ENCODE peak calls at places on chromosome 11, in four cellular contexts. F is H1, K is GM12878, E is HepG2. N is an unnamed sample. For H3K4me1, the result is how much of the 10 kb centered on the place peaks cover.

GRCh38 chr11:94885133-94885532 is 88.2 kb downstream of the CWC15 start:
- DNase-seq in E (no peak), F (no peak), K (peak), N (no peak)

GRCh38 chr11:61890536-61891330 is 612 bp downstream of the FADS3 start:
- DNase-seq in E (peak), K (no peak), F (peak), N (no peak)

GRCh38 chr11:48043111-48043997 is 63.0 kb downstream of the PTPRJ start:
- DNase-seq in K (no peak), F (no peak), E (no peak), N (no peak)

GRCh38 chr11:71999360-71999759 is 651 bp downstream of the IL18BP start:
- DNase-seq in F (no peak), K (no peak), E (no peak), N (no peak)

GRCh38 chr11:44875056-44875455 is 75.6 kb downstream of the TP53I11 start:
- DNase-seq in E (no peak), F (no peak), K (no peak), N (no peak)

GRCh38 chr11:117414724-117415123 is 87.1 kb downstream of the CEP164 start:
- DNase-seq in F (no peak), E (no peak), K (no peak), N (no peak)

GRCh38 chr11:130383363-130384168 is 44.8 kb downstream of the ADAMTS8 start:
- DNase-seq in K (no peak), E (peak), F (peak), N (no peak)

GRCh38 chr11:118621071-118621815 is 13.8 kb downstream of the PHLDB1 start:
- DNase-seq in K (no peak), F (peak), E (peak), N (peak)

GRCh38 chr11:107430525-107430924 is 27.1 kb downstream of the CWF19L2 start:
- DNase-seq in K (no peak), E (no peak), F (no peak), N (no peak)

GRCh38 chr11:36631704-36632287 is 33.8 kb upstream of the RAG2 start:
- DNase-seq in E (no peak), F (no peak), K (no peak), N (no peak)

GRCh38 chr11:11845066-11845465 is 3.3 kb downstream of the USP47 start:
- DNase-seq in F (no peak), E (no peak), K (no peak), N (no peak)

GRCh38 chr11:34203377-34203801 is 98.0 kb downstream of the NAT10 start:
- DNase-seq in K (no peak), F (no peak), E (peak), N (no peak)

GRCh38 chr11:105861225-105861624 is 160.8 kb downstream of the MSANTD4 start:
- DNase-seq in K (no peak), E (no peak), F (no peak), N (no peak)

GRCh38 chr11:131874070-131874469 is 503.7 kb downstream of the NTM start:
- DNase-seq in F (no peak), E (no peak), K (no peak), N (no peak)

GRCh38 chr11:134252539-134253188 is 488 bp downstream of the THYN1 start:
- DNase-seq in K (no peak), E (no peak), F (no peak), N (no peak)

GRCh38 chr11:32290783-32291182 is 144.6 kb downstream of the WT1 start:
- DNase-seq in E (peak), F (no peak), K (no peak), N (no peak)

GRCh38 chr11:71930556-71931244 is 1.9 kb downstream of the RNF121 start:
- DNase-seq in E (no peak), F (no peak), K (no peak), N (no peak)

GRCh38 chr11:18332302-18332701 is 9.9 kb downstream of the GTF2H1 start:
- DNase-seq in E (no peak), K (no peak), F (no peak), N (peak)

GRCh38 chr11:11789735-11790369 is 51.9 kb upstream of the USP47 start:
- DNase-seq in F (no peak), E (no peak), K (no peak), N (no peak)

GRCh38 chr11:8702598-8702915 is 20.0 kb downstream of the RPL27A start:
- DNase-seq in K (no peak), E (no peak), F (no peak), N (no peak)

GRCh38 chr11:71239581-71239980 is 12.8 kb downstream of the SHANK2 start:
- DNase-seq in K (no peak), E (no peak), F (no peak), N (no peak)

GRCh38 chr11:57471496-57471895 is 11.2 kb downstream of the RTN4RL2 start:
- DNase-seq in K (no peak), F (no peak), E (no peak), N (no peak)

GRCh38 chr11:48354013-48354412 is 12.3 kb downstream of the OR4C5 start:
- DNase-seq in K (no peak), F (no peak), E (no peak), N (no peak)

GRCh38 chr11:66985508-66986177 is 10.5 kb downstream of the C11orf86 start:
- DNase-seq in K (no peak), E (no peak), F (no peak), N (no peak)

GRCh38 chr11:117621226-117621625 is 175.8 kb downstream of the DSCAML1 start:
- DNase-seq in F (no peak), E (no peak), K (no peak), N (no peak)

GRCh38 chr11:16896716-16897115 is 117.5 kb downstream of the PLEKHA7 start:
- DNase-seq in F (no peak), K (no peak), E (no peak), N (no peak)

GRCh38 chr11:131572423-131572822 is 202.0 kb downstream of the NTM start:
- DNase-seq in E (no peak), F (no peak), K (no peak), N (no peak)

GRCh38 chr11:67303132-67303988 is at the start of gene SSH3:
- DNase-seq in F (peak), K (no peak), E (peak), N (peak)

GRCh38 chr11:128653828-128654231 is 40.0 kb upstream of the FLI1 start:
- DNase-seq in K (no peak), E (no peak), F (peak), N (no peak)

GRCh38 chr11:104390696-104391095 is 226.7 kb upstream of the PDGFD start:
- DNase-seq in E (no peak), F (no peak), K (no peak), N (no peak)

GRCh38 chr11:37952035-37952434 is 1354.0 kb upstream of the RAG2 start:
- DNase-seq in K (no peak), F (no peak), E (no peak), N (no peak)

GRCh38 chr11:37972691-37973090 is 1374.7 kb upstream of the RAG2 start:
- DNase-seq in E (no peak), K (no peak), F (no peak), N (no peak)

DNA sequence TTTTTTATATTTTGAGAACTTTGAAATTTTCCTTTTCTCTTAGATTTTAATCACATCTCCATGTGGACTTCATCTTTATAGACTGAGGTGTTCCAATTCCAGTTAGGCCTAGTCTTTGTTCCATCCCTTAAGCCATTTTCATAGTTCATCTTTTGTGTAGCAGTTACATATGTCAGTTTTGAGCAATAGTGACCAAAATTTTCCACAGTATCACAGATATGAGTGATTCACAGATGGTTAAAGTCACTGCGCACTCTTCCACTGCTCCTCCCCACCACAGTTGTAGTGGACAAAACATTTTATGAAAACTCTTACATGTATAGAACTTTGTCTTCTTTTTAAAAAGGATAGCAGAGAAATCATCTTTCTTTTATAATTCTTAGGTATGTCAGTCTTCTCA is 42.8 kb downstream of the YAP1 start:
- DNase-seq in K (no peak), E (no peak), F (no peak), N (no peak)
- H3K4me1 ChIP-seq in K (under half), E (half or more), F (under half), N (under half)

GRCh38 chr11:83280256-83280655 is 5.9 kb downstream of the CCDC90B start:
- DNase-seq in F (no peak), E (no peak), K (no peak), N (no peak)
- TF ChIP-seq SUZ12 in F (no peak), E (no peak), K (no peak), N (no peak)

GRCh38 chr11:74316772-74317505 is 5.5 kb upstream of the P4HA3 start:
- DNase-seq in K (no peak), E (no peak), F (no peak), N (no peak)
- H3K9ac ChIP-seq in K (no peak), E (no peak), F (no peak), N (no peak)

GRCh38 chr11:93494341-93494740 is 48.9 kb downstream of the SMCO4 start:
- DNase-seq in F (no peak), K (no peak), E (no peak), N (no peak)
- H3K4me1 ChIP-seq in F (under half), K (under half), E (half or more), N (under half)

GRCh38 chr11:293293-293851 is 4.4 kb downstream of the PGGHG start:
- DNase-seq in E (no peak), K (no peak), F (no peak), N (no peak)
- TF ChIP-seq SUZ12 in E (no peak), K (no peak), F (no peak), N (no peak)

DNA sequence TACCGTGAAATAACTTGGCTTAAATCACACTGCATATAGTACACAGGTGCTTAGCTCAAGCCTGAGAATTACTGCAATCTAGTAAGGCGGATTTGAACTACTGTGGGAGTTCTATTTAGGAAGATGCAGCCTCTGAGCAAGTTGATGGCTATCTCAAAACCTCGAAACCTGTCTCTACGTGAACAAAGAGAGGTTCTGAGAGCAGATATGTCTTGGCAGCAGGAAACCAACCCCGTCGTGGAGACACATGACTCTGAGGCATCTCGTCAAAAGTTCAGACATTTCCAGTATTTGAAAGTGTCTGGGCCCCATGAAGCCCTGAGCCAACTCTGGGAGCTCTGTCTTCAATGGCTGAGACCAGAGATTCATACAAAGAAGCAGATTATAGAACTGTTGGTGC is 5.9 kb downstream of the ZNF215 start:
- DNase-seq in K (no peak), F (no peak), E (no peak), N (no peak)
- H3K9ac ChIP-seq in K (no peak), F (no peak), E (no peak), N (no peak)

GRCh38 chr11:114359342-114359741 is 41.0 kb downstream of the C11orf71 start:
- DNase-seq in F (no peak), K (no peak), E (no peak), N (no peak)
- H3K4me1 ChIP-seq in F (under half), K (under half), E (under half), N (under half)

DNA sequence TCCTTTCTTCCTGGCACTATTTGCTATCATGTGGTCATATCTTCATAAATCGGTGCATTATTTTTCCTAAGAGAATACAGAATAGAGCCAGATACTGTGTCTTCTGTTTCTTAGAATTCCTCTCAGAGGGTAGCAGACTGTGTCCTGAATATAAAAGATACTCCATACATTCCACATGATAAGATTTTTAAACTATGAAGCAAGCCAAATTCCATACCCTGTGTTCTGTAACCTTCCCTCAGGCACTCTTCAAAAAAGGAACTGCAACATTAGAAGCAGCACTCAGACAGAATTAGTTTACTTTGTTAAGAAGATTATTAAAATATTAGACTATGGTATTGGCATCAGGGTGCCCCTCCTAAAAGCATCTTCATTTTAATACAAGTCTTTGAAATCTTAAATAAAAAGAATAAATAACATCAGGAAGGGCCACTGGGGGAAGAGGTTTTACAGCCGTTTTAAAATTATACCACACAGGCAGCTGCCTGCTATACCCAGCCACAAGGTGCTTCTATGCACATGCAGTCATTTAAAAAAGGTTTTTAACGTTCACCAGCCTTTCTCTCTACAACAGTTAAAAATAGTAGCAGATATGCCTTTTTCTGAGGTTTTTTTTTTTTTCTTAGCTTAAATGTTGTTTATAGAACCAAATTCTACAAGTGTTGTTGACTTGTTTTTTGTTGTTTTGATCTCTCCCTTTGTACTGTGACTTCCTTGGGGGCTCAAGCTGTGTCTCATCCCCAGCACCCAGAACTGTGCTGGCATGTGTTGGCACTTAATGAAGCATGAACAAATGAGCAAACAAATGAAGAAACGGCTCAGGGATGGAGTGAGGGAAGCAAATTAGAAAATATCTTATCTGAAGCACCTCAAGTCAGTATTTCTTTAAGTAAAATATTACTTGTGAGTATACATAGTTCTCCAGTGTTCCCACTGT is 54.7 kb upstream of the CCDC89 start:
- DNase-seq in F (no peak), K (no peak), E (no peak), N (no peak)
- TF ChIP-seq SUZ12 in F (no peak), K (no peak), E (no peak), N (no peak)

N was measured in NT2/D1.